ENCODE peak calls at places on chromosomes 1 and 21, in five cellular contexts. Y, F, Q, S and J are unnamed samples.

GRCh38 chr1:187433598-187433997 is 604.8 kb downstream of the PLA2G4A start:
- DNase-seq in Y (no peak), F (no peak), Q (no peak), S (no peak), J (no peak)

GRCh38 chr1:15128520-15129313 is 24.8 kb upstream of the TMEM51 start:
- DNase-seq in Y (peak), F (peak), Q (peak), S (peak), J (peak)

GRCh38 chr1:54014009-54014629 is 3.9 kb downstream of the LDLRAD1 start:
- DNase-seq in Y (no peak), F (no peak), Q (no peak), S (no peak), J (no peak)

GRCh38 chr1:182985876-182986275 is 32.9 kb upstream of the SHCBP1L start:
- DNase-seq in Y (no peak), F (no peak), Q (no peak), S (no peak), J (no peak)

GRCh38 chr1:235018161-235018560 is 110.5 kb downstream of the TOMM20 start:
- DNase-seq in Y (no peak), F (no peak), Q (no peak), S (no peak), J (no peak)

GRCh38 chr1:219123041-219123440 is 50.6 kb upstream of the LYPLAL1 start:
- DNase-seq in Y (peak), F (no peak), Q (no peak), S (no peak), J (no peak)

GRCh38 chr21:29114765-29115164 is 15.7 kb upstream of the MAP3K7CL start:
- DNase-seq in Y (no peak), F (no peak), Q (peak), S (no peak), J (no peak)

GRCh38 chr1:75786901-75787455 is 922 bp downstream of the RABGGTB start:
- DNase-seq in Y (no peak), F (no peak), Q (no peak), S (no peak), J (no peak)

GRCh38 chr1:164735315-164736052 is 176.5 kb downstream of the PBX1 start:
- DNase-seq in Y (no peak), F (no peak), Q (no peak), S (no peak), J (peak)

GRCh38 chr1:203572134-203572625 is 54.5 kb upstream of the ATP2B4 start:
- DNase-seq in Y (no peak), F (no peak), Q (no peak), S (no peak), J (no peak)

GRCh38 chr1:200949626-200950025 is 54.9 kb downstream of the INAVA start:
- DNase-seq in Y (no peak), F (no peak), Q (no peak), S (no peak), J (no peak)

GRCh38 chr1:231827337-231828105 is 200.9 kb downstream of the DISC1 start:
- DNase-seq in Y (no peak), F (no peak), Q (no peak), S (no peak), J (no peak)

GRCh38 chr1:19606817-19607706 is 37.0 kb upstream of the NBL1 start:
- DNase-seq in Y (no peak), F (peak), Q (no peak), S (no peak), J (no peak)

GRCh38 chr1:198056255-198056654 is 100.5 kb upstream of the NEK7 start:
- DNase-seq in Y (no peak), F (peak), Q (peak), S (peak), J (peak)

GRCh38 chr21:33969600-33969999 is 54.0 kb upstream of the ATP5PO start:
- DNase-seq in Y (no peak), F (no peak), Q (no peak), S (no peak), J (no peak)

GRCh38 chr1:161238039-161238473 is at the start of gene NR1I3:
- DNase-seq in Y (no peak), F (no peak), Q (no peak), S (no peak), J (no peak)

GRCh38 chr1:102550729-102551384 is 554.1 kb upstream of the OLFM3 start:
- DNase-seq in Y (peak), F (peak), Q (peak), S (peak), J (peak)

GRCh38 chr1:6544831-6545230 is 9.5 kb downstream of the NOL9 start:
- DNase-seq in Y (no peak), F (no peak), Q (no peak), S (no peak), J (no peak)

GRCh38 chr1:17227358-17227915 is 21.5 kb upstream of the PADI3 start:
- DNase-seq in Y (no peak), F (no peak), Q (no peak), S (no peak), J (no peak)

GRCh38 chr21:29423521-29423920 is 124.8 kb downstream of the BACH1 start:
- DNase-seq in Y (no peak), F (no peak), Q (no peak), S (no peak), J (no peak)

GRCh38 chr1:31937300-31938183 is 626 bp downstream of the PTP4A2 start:
- DNase-seq in Y (peak), F (peak), Q (peak), S (peak), J (peak)

GRCh38 chr1:31670583-31670944 is 25.9 kb upstream of the PEF1 start:
- DNase-seq in Y (no peak), F (no peak), Q (no peak), S (no peak), J (peak)

GRCh38 chr21:44867464-44867863 is 6.0 kb downstream of the PTTG1IP start:
- DNase-seq in Y (no peak), F (no peak), Q (no peak), S (no peak), J (no peak)

GRCh38 chr1:67983867-67984266 is 66.6 kb downstream of the DIRAS3 start:
- DNase-seq in Y (no peak), F (no peak), Q (no peak), S (no peak), J (no peak)

GRCh38 chr1:156709743-156710489 is 4.5 kb upstream of the CRABP2 start:
- DNase-seq in Y (peak), F (no peak), Q (no peak), S (peak), J (peak)

GRCh38 chr1:4965346-4965726 is 310.9 kb downstream of the AJAP1 start:
- DNase-seq in Y (no peak), F (no peak), Q (no peak), S (no peak), J (no peak)

GRCh38 chr1:59481915-59482505 is 185.1 kb downstream of the FGGY start:
- DNase-seq in Y (no peak), F (no peak), Q (no peak), S (no peak), J (no peak)

GRCh38 chr1:113109908-113110554 is 37.0 kb downstream of the LRIG2 start:
- DNase-seq in Y (no peak), F (no peak), Q (no peak), S (no peak), J (no peak)

GRCh38 chr1:166947398-166948043 is 27.8 kb downstream of the ILDR2 start:
- DNase-seq in Y (peak), F (peak), Q (no peak), S (peak), J (no peak)

GRCh38 chr1:87325982-87326738 is 2.5 kb upstream of the LMO4 start:
- DNase-seq in Y (no peak), F (peak), Q (peak), S (peak), J (peak)

GRCh38 chr21:46509760-46510159 is 51.1 kb downstream of the DIP2A start:
- DNase-seq in Y (no peak), F (no peak), Q (no peak), S (no peak), J (peak)

GRCh38 chr1:99363531-99363930 is 99.2 kb downstream of the PLPPR4 start:
- DNase-seq in Y (no peak), F (no peak), Q (no peak), S (no peak), J (no peak)

GRCh38 chr1:81549588-81550127 is 251.1 kb upstream of the ADGRL2 start:
- DNase-seq in Y (no peak), F (no peak), Q (peak), S (peak), J (peak)

GRCh38 chr1:174258148-174258550 is 98.8 kb downstream of the RABGAP1L start:
- DNase-seq in Y (no peak), F (peak), Q (peak), S (peak), J (peak)

GRCh38 chr1:189606795-189607476 is 870.7 kb downstream of the BRINP3 start:
- DNase-seq in Y (no peak), F (no peak), Q (no peak), S (no peak), J (no peak)